ENCODE peak calls at places on chromosomes 13 and 19, in eight cellular contexts. Q is epithelial cell of esophagus, E is H7, Y is amniotic stem cell, D is NCI-H2107, U is AG10803, P is NCI-H1092 treated with DMSO at 0.1 percent for 48 hours, M is EH. X is an unnamed sample.

GRCh38 chr19:55390461-55390880 is 4.7 kb downstream of the RPL28 start:
- DNase-seq in M (peak; percentile 39), U (no peak), D (no peak), E (peak; percentile 65), Y (no peak), Q (no peak), P (no peak), X (no peak)

GRCh38 chr19:46903458-46903857 is 42.7 kb downstream of the ARHGAP35 start:
- DNase-seq in E (no peak), D (no peak), P (no peak), Y (no peak), U (no peak), M (peak; percentile 37), Q (no peak), X (no peak)

GRCh38 chr13:94921181-94921580 is 208.8 kb upstream of the SOX21 start:
- DNase-seq in Y (no peak), E (no peak), U (no peak), Q (no peak), P (no peak), D (no peak), M (no peak), X (no peak)

GRCh38 chr19:14136509-14137281 is at the start of gene ASF1B:
- DNase-seq in D (peak; percentile 98), P (peak; percentile 100), Y (peak; percentile 100), Q (peak; percentile 100), M (peak; percentile 100), U (peak; percentile 100), E (peak; percentile 99), X (peak; percentile 97)

GRCh38 chr19:39951686-39952085 is 17.3 kb upstream of the FCGBP start:
- DNase-seq in Y (no peak), Q (peak; percentile 79), P (no peak), M (peak; percentile 21), U (peak; percentile 11), D (no peak), E (no peak), X (peak; percentile 47)

GRCh38 chr19:14554382-14554812 is 17.5 kb downstream of the NDUFB7 start:
- DNase-seq in Q (peak; percentile 82), U (no peak), D (peak; percentile 16), M (no peak), Y (no peak), E (peak; percentile 72), P (no peak), X (no peak)

GRCh38 chr13:41565221-41565620 is 107.9 kb downstream of the RGCC start:
- DNase-seq in M (peak; percentile 64), P (no peak), U (peak; percentile 80), E (no peak), Y (peak; percentile 60), D (no peak), Q (peak; percentile 28), X (no peak)

GRCh38 chr19:42051166-42052115 is 18.6 kb downstream of the GRIK5 start:
- DNase-seq in D (peak; percentile 34), Y (no peak), E (no peak), P (no peak), Q (peak; percentile 100), U (no peak), M (peak; percentile 29), X (peak; percentile 72)

GRCh38 chr19:10114651-10115391 is 3.3 kb downstream of the P2RY11 start:
- DNase-seq in Y (no peak), E (no peak), M (no peak), D (no peak), P (no peak), Q (no peak), U (no peak), X (peak; percentile 80)

X was measured in activated CD8-positive, alpha-beta memory T cell treated with anti-CD3 and anti-CD28 coated beads, Interleukin-2, amount 50 U/mL, for 48 hours.